ENCODE peak calls at places on chromosomes 4 and X, in nine cellular contexts. U, J, D, Z, Q, B, V, G and O are unnamed samples.
A peak's percentile ranks its signal among the peaks of the same experiment; 100 is the strongest.

GRCh38 chrX:34764842-34765241 is 107.8 kb upstream of the TMEM47 start:
- DNase-seq in U (no peak), J (no peak), D (no peak), Z (no peak), Q (no peak), B (no peak), V (no peak), G (no peak), O (no peak)

GRCh38 chr4:146095091-146095690 is 80.3 kb upstream of the LSM6 start:
- DNase-seq in U (no peak), J (peak; percentile 8), D (peak; percentile 70), Z (peak; percentile 51), Q (peak; percentile 29), B (no peak), V (no peak), G (peak; percentile 19), O (no peak)

GRCh38 chr4:20474119-20474518 is 222.4 kb downstream of the SLIT2 start:
- DNase-seq in U (no peak), J (no peak), D (peak; percentile 25), Z (peak; percentile 23), Q (no peak), B (no peak), V (no peak), G (no peak), O (no peak)

GRCh38 chr4:187603093-187603395 is 392.5 kb upstream of the ZFP42 start:
- DNase-seq in U (no peak), J (no peak), D (no peak), Z (peak; percentile 78), Q (no peak), B (no peak), V (no peak), G (no peak), O (no peak)

GRCh38 chrX:47185241-47185640 is 8.4 kb upstream of the UBA1 start:
- DNase-seq in U (peak; percentile 57), J (no peak), D (no peak), Z (no peak), Q (no peak), B (no peak), V (no peak), G (no peak), O (no peak)

GRCh38 chr4:183078634-183079033 is 20.4 kb upstream of the WWC2 start:
- DNase-seq in U (no peak), J (no peak), D (no peak), Z (no peak), Q (no peak), B (no peak), V (no peak), G (no peak), O (no peak)

GRCh38 chr4:114132830-114133229 is 153.4 kb upstream of the ARSJ start:
- DNase-seq in U (no peak), J (no peak), D (peak; percentile 14), Z (peak; percentile 25), Q (peak; percentile 8), B (no peak), V (no peak), G (no peak), O (no peak)

GRCh38 chr4:17013382-17014006 is 115.0 kb upstream of the LDB2 start:
- DNase-seq in U (no peak), J (no peak), D (peak; percentile 5), Z (no peak), Q (no peak), B (no peak), V (no peak), G (no peak), O (no peak)

GRCh38 chr4:95552942-95553550 is 4.3 kb upstream of the UNC5C start:
- DNase-seq in U (no peak), J (no peak), D (no peak), Z (no peak), Q (no peak), B (no peak), V (no peak), G (no peak), O (no peak)

GRCh38 chr4:78057600-78058560 is 757 bp downstream of the FRAS1 start:
- DNase-seq in U (peak; percentile 83), J (no peak), D (peak; percentile 34), Z (no peak), Q (peak; percentile 29), B (peak; percentile 1), V (peak; percentile 76), G (no peak), O (no peak)

GRCh38 chrX:109873576-109873975 is 129.3 kb upstream of the TMEM164 start:
- DNase-seq in U (no peak), J (no peak), D (no peak), Z (no peak), Q (no peak), B (no peak), V (no peak), G (no peak), O (no peak)

GRCh38 chr4:13762126-13762525 is 134.6 kb upstream of the BOD1L1 start:
- DNase-seq in U (no peak), J (no peak), D (peak; percentile 8), Z (no peak), Q (no peak), B (no peak), V (no peak), G (no peak), O (no peak)

GRCh38 chrX:134999469-134999868 is 8.7 kb downstream of the SMIM10 start:
- DNase-seq in U (no peak), J (peak; percentile 34), D (peak; percentile 57), Z (peak; percentile 0), Q (peak; percentile 26), B (no peak), V (no peak), G (no peak), O (no peak)

GRCh38 chrX:153582896-153583295 is 16.0 kb downstream of the CCNQ start:
- DNase-seq in U (no peak), J (peak; percentile 49), D (peak; percentile 19), Z (peak; percentile 13), Q (peak; percentile 75), B (peak; percentile 30), V (no peak), G (peak; percentile 30), O (peak; percentile 49)

GRCh38 chrX:135416546-135416945 is 5.2 kb upstream of the SMIM10L2A start:
- DNase-seq in U (no peak), J (no peak), D (peak; percentile 50), Z (peak; percentile 1), Q (no peak), B (no peak), V (no peak), G (no peak), O (no peak)

GRCh38 chr4:159227984-159228383 is 125.1 kb downstream of the RAPGEF2 start:
- DNase-seq in U (peak; percentile 88), J (no peak), D (peak; percentile 87), Z (peak; percentile 73), Q (no peak), B (no peak), V (peak; percentile 75), G (no peak), O (no peak)

GRCh38 chr4:16140520-16141249 is 56.9 kb upstream of the PROM1 start:
- DNase-seq in U (no peak), J (no peak), D (peak; percentile 77), Z (peak; percentile 92), Q (no peak), B (no peak), V (no peak), G (no peak), O (no peak)

GRCh38 chr4:123127218-123127617 is 204.8 kb upstream of the NUDT6 start:
- DNase-seq in U (no peak), J (peak; percentile 8), D (peak; percentile 42), Z (no peak), Q (no peak), B (no peak), V (no peak), G (no peak), O (no peak)

GRCh38 chr4:153222790-153223417 is 18.7 kb downstream of the TRIM2 start:
- DNase-seq in U (peak; percentile 85), J (peak; percentile 6), D (no peak), Z (peak; percentile 14), Q (peak; percentile 53), B (peak; percentile 20), V (peak; percentile 74), G (no peak), O (no peak)

GRCh38 chr4:128572778-128573241 is 236.7 kb upstream of the JADE1 start:
- DNase-seq in U (no peak), J (no peak), D (no peak), Z (peak; percentile 40), Q (no peak), B (no peak), V (no peak), G (no peak), O (no peak)

GRCh38 chr4:53450773-53451172 is 73.3 kb downstream of the FIP1L1 start:
- DNase-seq in U (no peak), J (no peak), D (peak; percentile 21), Z (no peak), Q (no peak), B (no peak), V (no peak), G (no peak), O (no peak)

GRCh38 chrX:134472041-134472440 is 12.1 kb downstream of the HPRT1 start:
- DNase-seq in U (no peak), J (no peak), D (no peak), Z (no peak), Q (no peak), B (no peak), V (no peak), G (no peak), O (no peak)

GRCh38 chr4:186227221-186227620 is at the start of gene KLKB1:
- DNase-seq in U (no peak), J (no peak), D (peak; percentile 27), Z (no peak), Q (no peak), B (no peak), V (no peak), G (no peak), O (no peak)

GRCh38 chrX:40050532-40050931 is 47.2 kb downstream of the BCOR start:
- DNase-seq in U (no peak), J (no peak), D (no peak), Z (no peak), Q (no peak), B (no peak), V (no peak), G (no peak), O (no peak)

GRCh38 chr4:151484396-151485102 is 75.6 kb downstream of the FHIP1A start:
- DNase-seq in U (no peak), J (no peak), D (peak; percentile 77), Z (peak; percentile 88), Q (no peak), B (no peak), V (no peak), G (no peak), O (no peak)

GRCh38 chr4:178471994-178472393 is 1029.8 kb upstream of the AGA start:
- DNase-seq in U (no peak), J (no peak), D (no peak), Z (no peak), Q (no peak), B (no peak), V (no peak), G (no peak), O (no peak)

GRCh38 chr4:152776352-152776751 is 3.2 kb downstream of the TIGD4 start:
- DNase-seq in U (no peak), J (no peak), D (peak; percentile 51), Z (no peak), Q (no peak), B (no peak), V (no peak), G (no peak), O (no peak)

GRCh38 chr4:119027815-119028214 is 107.8 kb upstream of the MYOZ2 start:
- DNase-seq in U (no peak), J (no peak), D (no peak), Z (no peak), Q (no peak), B (no peak), V (no peak), G (no peak), O (no peak)

GRCh38 chrX:23935116-23935515 is 27.3 kb downstream of the CXorf58 start:
- DNase-seq in U (no peak), J (no peak), D (no peak), Z (no peak), Q (no peak), B (no peak), V (no peak), G (no peak), O (no peak)

GRCh38 chr4:120066182-120066524 is 495 bp downstream of the MAD2L1 start:
- DNase-seq in U (no peak), J (peak; percentile 32), D (peak; percentile 21), Z (peak; percentile 18), Q (no peak), B (no peak), V (no peak), G (no peak), O (peak; percentile 17)